ENCODE peak calls at places on chromosomes 2 and 18, in ten cellular contexts. One of them, this sample, is unnamed.

GRCh38 chr2:174158003-174158402 is 90.3 kb downstream of the OLA1 start:
- DNase-seq in iris pigment epithelial cell: peak
- DNase-seq in NCI-H1092: peak
- DNase-seq in fibroblast of pulmonary artery: peak
- DNase-seq in AG09309: no peak
- DNase-seq in caudate nucleus: peak
- DNase-seq in NCI-H345: peak
- DNase-seq in activated naive CD8-positive, alpha-beta T cell treated with anti-CD3 and anti-CD28 coated beads, Interleukin-2, amount 10 ng/mL, durations not matched to agents 7 days and 5 days: no peak
- DNase-seq in islet precursor cell: peak
- DNase-seq in NCI-H748 treated with DMSO at 0.1 percent for 48 hours: peak
- DNase-seq in this sample: peak

GRCh38 chr2:101540518-101540917 is 65.6 kb upstream of the RFX8 start:
- DNase-seq in iris pigment epithelial cell: peak
- DNase-seq in NCI-H1092: no peak
- DNase-seq in fibroblast of pulmonary artery: peak
- DNase-seq in AG09309: peak
- DNase-seq in caudate nucleus: no peak
- DNase-seq in NCI-H345: no peak
- DNase-seq in activated naive CD8-positive, alpha-beta T cell treated with anti-CD3 and anti-CD28 coated beads, Interleukin-2, amount 10 ng/mL, durations not matched to agents 7 days and 5 days: no peak
- DNase-seq in islet precursor cell: no peak
- DNase-seq in NCI-H748 treated with DMSO at 0.1 percent for 48 hours: no peak
- DNase-seq in this sample: peak

GRCh38 chr2:240955306-240956101 is 42.9 kb upstream of the SNED1 start:
- DNase-seq in iris pigment epithelial cell: no peak
- DNase-seq in NCI-H1092: no peak
- DNase-seq in fibroblast of pulmonary artery: no peak
- DNase-seq in AG09309: no peak
- DNase-seq in caudate nucleus: no peak
- DNase-seq in NCI-H345: peak
- DNase-seq in activated naive CD8-positive, alpha-beta T cell treated with anti-CD3 and anti-CD28 coated beads, Interleukin-2, amount 10 ng/mL, durations not matched to agents 7 days and 5 days: no peak
- DNase-seq in islet precursor cell: peak
- DNase-seq in NCI-H748 treated with DMSO at 0.1 percent for 48 hours: no peak
- DNase-seq in this sample: no peak

GRCh38 chr2:73859721-73860586 is 31.2 kb downstream of the STAMBP start:
- DNase-seq in iris pigment epithelial cell: peak
- DNase-seq in NCI-H1092: no peak
- DNase-seq in fibroblast of pulmonary artery: peak
- DNase-seq in AG09309: peak
- DNase-seq in caudate nucleus: no peak
- DNase-seq in NCI-H345: no peak
- DNase-seq in activated naive CD8-positive, alpha-beta T cell treated with anti-CD3 and anti-CD28 coated beads, Interleukin-2, amount 10 ng/mL, durations not matched to agents 7 days and 5 days: no peak
- DNase-seq in islet precursor cell: peak
- DNase-seq in NCI-H748 treated with DMSO at 0.1 percent for 48 hours: no peak
- DNase-seq in this sample: no peak

GRCh38 chr2:63767307-63767706 is 74.4 kb upstream of the UGP2 start:
- DNase-seq in iris pigment epithelial cell: no peak
- DNase-seq in NCI-H1092: no peak
- DNase-seq in fibroblast of pulmonary artery: no peak
- DNase-seq in AG09309: no peak
- DNase-seq in caudate nucleus: no peak
- DNase-seq in NCI-H345: no peak
- DNase-seq in activated naive CD8-positive, alpha-beta T cell treated with anti-CD3 and anti-CD28 coated beads, Interleukin-2, amount 10 ng/mL, durations not matched to agents 7 days and 5 days: no peak
- DNase-seq in islet precursor cell: no peak
- DNase-seq in NCI-H748 treated with DMSO at 0.1 percent for 48 hours: no peak
- DNase-seq in this sample: no peak

GRCh38 chr2:75424936-75425619 is 135.7 kb downstream of the EVA1A start:
- DNase-seq in iris pigment epithelial cell: no peak
- DNase-seq in NCI-H1092: no peak
- DNase-seq in fibroblast of pulmonary artery: peak
- DNase-seq in AG09309: no peak
- DNase-seq in caudate nucleus: no peak
- DNase-seq in NCI-H345: no peak
- DNase-seq in activated naive CD8-positive, alpha-beta T cell treated with anti-CD3 and anti-CD28 coated beads, Interleukin-2, amount 10 ng/mL, durations not matched to agents 7 days and 5 days: no peak
- DNase-seq in islet precursor cell: peak
- DNase-seq in NCI-H748 treated with DMSO at 0.1 percent for 48 hours: no peak
- DNase-seq in this sample: no peak

GRCh38 chr2:100214265-100214961 is 72.0 kb upstream of the AFF3 start:
- DNase-seq in iris pigment epithelial cell: peak
- DNase-seq in NCI-H1092: peak
- DNase-seq in fibroblast of pulmonary artery: no peak
- DNase-seq in AG09309: no peak
- DNase-seq in caudate nucleus: no peak
- DNase-seq in NCI-H345: no peak
- DNase-seq in activated naive CD8-positive, alpha-beta T cell treated with anti-CD3 and anti-CD28 coated beads, Interleukin-2, amount 10 ng/mL, durations not matched to agents 7 days and 5 days: no peak
- DNase-seq in islet precursor cell: no peak
- DNase-seq in NCI-H748 treated with DMSO at 0.1 percent for 48 hours: no peak
- DNase-seq in this sample: no peak

GRCh38 chr2:40243581-40243980 is 208.3 kb downstream of the SLC8A1 start:
- DNase-seq in iris pigment epithelial cell: peak
- DNase-seq in NCI-H1092: no peak
- DNase-seq in fibroblast of pulmonary artery: peak
- DNase-seq in AG09309: peak
- DNase-seq in caudate nucleus: no peak
- DNase-seq in NCI-H345: peak
- DNase-seq in activated naive CD8-positive, alpha-beta T cell treated with anti-CD3 and anti-CD28 coated beads, Interleukin-2, amount 10 ng/mL, durations not matched to agents 7 days and 5 days: no peak
- DNase-seq in islet precursor cell: no peak
- DNase-seq in NCI-H748 treated with DMSO at 0.1 percent for 48 hours: peak
- DNase-seq in this sample: no peak

GRCh38 chr2:26969089-26969844 is 1.2 kb upstream of the MAPRE3 start:
- DNase-seq in iris pigment epithelial cell: peak
- DNase-seq in NCI-H1092: no peak
- DNase-seq in fibroblast of pulmonary artery: no peak
- DNase-seq in AG09309: no peak
- DNase-seq in caudate nucleus: no peak
- DNase-seq in NCI-H345: no peak
- DNase-seq in activated naive CD8-positive, alpha-beta T cell treated with anti-CD3 and anti-CD28 coated beads, Interleukin-2, amount 10 ng/mL, durations not matched to agents 7 days and 5 days: no peak
- DNase-seq in islet precursor cell: no peak
- DNase-seq in NCI-H748 treated with DMSO at 0.1 percent for 48 hours: no peak
- DNase-seq in this sample: no peak

GRCh38 chr2:144162652-144163051 is 357.3 kb downstream of the ZEB2 start:
- DNase-seq in iris pigment epithelial cell: no peak
- DNase-seq in NCI-H1092: no peak
- DNase-seq in fibroblast of pulmonary artery: no peak
- DNase-seq in AG09309: no peak
- DNase-seq in caudate nucleus: no peak
- DNase-seq in NCI-H345: peak
- DNase-seq in activated naive CD8-positive, alpha-beta T cell treated with anti-CD3 and anti-CD28 coated beads, Interleukin-2, amount 10 ng/mL, durations not matched to agents 7 days and 5 days: no peak
- DNase-seq in islet precursor cell: peak
- DNase-seq in NCI-H748 treated with DMSO at 0.1 percent for 48 hours: peak
- DNase-seq in this sample: peak

GRCh38 chr2:28528206-28528605 is 32.3 kb downstream of the PLB1 start:
- DNase-seq in iris pigment epithelial cell: no peak
- DNase-seq in NCI-H1092: no peak
- DNase-seq in fibroblast of pulmonary artery: no peak
- DNase-seq in AG09309: no peak
- DNase-seq in caudate nucleus: peak
- DNase-seq in NCI-H345: no peak
- DNase-seq in activated naive CD8-positive, alpha-beta T cell treated with anti-CD3 and anti-CD28 coated beads, Interleukin-2, amount 10 ng/mL, durations not matched to agents 7 days and 5 days: no peak
- DNase-seq in islet precursor cell: peak
- DNase-seq in NCI-H748 treated with DMSO at 0.1 percent for 48 hours: no peak
- DNase-seq in this sample: no peak

GRCh38 chr2:120851116-120851773 is 115.6 kb downstream of the GLI2 start:
- DNase-seq in iris pigment epithelial cell: no peak
- DNase-seq in NCI-H1092: no peak
- DNase-seq in fibroblast of pulmonary artery: no peak
- DNase-seq in AG09309: no peak
- DNase-seq in caudate nucleus: no peak
- DNase-seq in NCI-H345: no peak
- DNase-seq in activated naive CD8-positive, alpha-beta T cell treated with anti-CD3 and anti-CD28 coated beads, Interleukin-2, amount 10 ng/mL, durations not matched to agents 7 days and 5 days: no peak
- DNase-seq in islet precursor cell: no peak
- DNase-seq in NCI-H748 treated with DMSO at 0.1 percent for 48 hours: no peak
- DNase-seq in this sample: peak

GRCh38 chr2:233800231-233800630 is 22.1 kb downstream of the MROH2A start:
- DNase-seq in iris pigment epithelial cell: no peak
- DNase-seq in NCI-H1092: no peak
- DNase-seq in fibroblast of pulmonary artery: no peak
- DNase-seq in AG09309: no peak
- DNase-seq in caudate nucleus: no peak
- DNase-seq in NCI-H345: no peak
- DNase-seq in activated naive CD8-positive, alpha-beta T cell treated with anti-CD3 and anti-CD28 coated beads, Interleukin-2, amount 10 ng/mL, durations not matched to agents 7 days and 5 days: no peak
- DNase-seq in islet precursor cell: no peak
- DNase-seq in NCI-H748 treated with DMSO at 0.1 percent for 48 hours: no peak
- DNase-seq in this sample: no peak

GRCh38 chr2:209864716-209865295 is 93.2 kb downstream of the UNC80 start:
- DNase-seq in iris pigment epithelial cell: no peak
- DNase-seq in NCI-H1092: no peak
- DNase-seq in fibroblast of pulmonary artery: no peak
- DNase-seq in AG09309: no peak
- DNase-seq in caudate nucleus: no peak
- DNase-seq in NCI-H345: no peak
- DNase-seq in activated naive CD8-positive, alpha-beta T cell treated with anti-CD3 and anti-CD28 coated beads, Interleukin-2, amount 10 ng/mL, durations not matched to agents 7 days and 5 days: no peak
- DNase-seq in islet precursor cell: peak
- DNase-seq in NCI-H748 treated with DMSO at 0.1 percent for 48 hours: no peak
- DNase-seq in this sample: peak

GRCh38 chr18:21303913-21304312 is 61.9 kb downstream of the GREB1L start:
- DNase-seq in iris pigment epithelial cell: peak
- DNase-seq in NCI-H1092: no peak
- DNase-seq in fibroblast of pulmonary artery: no peak
- DNase-seq in AG09309: no peak
- DNase-seq in caudate nucleus: no peak
- DNase-seq in NCI-H345: no peak
- DNase-seq in activated naive CD8-positive, alpha-beta T cell treated with anti-CD3 and anti-CD28 coated beads, Interleukin-2, amount 10 ng/mL, durations not matched to agents 7 days and 5 days: no peak
- DNase-seq in islet precursor cell: no peak
- DNase-seq in NCI-H748 treated with DMSO at 0.1 percent for 48 hours: no peak
- DNase-seq in this sample: no peak

GRCh38 chr2:17752892-17753802 is 463 bp downstream of the SMC6 start:
- DNase-seq in iris pigment epithelial cell: peak
- DNase-seq in NCI-H1092: no peak
- DNase-seq in fibroblast of pulmonary artery: peak
- DNase-seq in AG09309: no peak
- DNase-seq in caudate nucleus: peak
- DNase-seq in NCI-H345: peak
- DNase-seq in activated naive CD8-positive, alpha-beta T cell treated with anti-CD3 and anti-CD28 coated beads, Interleukin-2, amount 10 ng/mL, durations not matched to agents 7 days and 5 days: no peak
- DNase-seq in islet precursor cell: peak
- DNase-seq in NCI-H748 treated with DMSO at 0.1 percent for 48 hours: peak
- DNase-seq in this sample: peak

GRCh38 chr18:22391571-22392359 is 25.9 kb downstream of the CTAGE1 start:
- DNase-seq in iris pigment epithelial cell: peak
- DNase-seq in NCI-H1092: no peak
- DNase-seq in fibroblast of pulmonary artery: peak
- DNase-seq in AG09309: peak
- DNase-seq in caudate nucleus: no peak
- DNase-seq in NCI-H345: no peak
- DNase-seq in activated naive CD8-positive, alpha-beta T cell treated with anti-CD3 and anti-CD28 coated beads, Interleukin-2, amount 10 ng/mL, durations not matched to agents 7 days and 5 days: peak
- DNase-seq in islet precursor cell: no peak
- DNase-seq in NCI-H748 treated with DMSO at 0.1 percent for 48 hours: no peak
- DNase-seq in this sample: no peak

GRCh38 chr2:236904389-236905263 is 181.1 kb upstream of the COPS8 start:
- DNase-seq in iris pigment epithelial cell: no peak
- DNase-seq in NCI-H1092: no peak
- DNase-seq in fibroblast of pulmonary artery: no peak
- DNase-seq in AG09309: no peak
- DNase-seq in caudate nucleus: no peak
- DNase-seq in NCI-H345: peak
- DNase-seq in activated naive CD8-positive, alpha-beta T cell treated with anti-CD3 and anti-CD28 coated beads, Interleukin-2, amount 10 ng/mL, durations not matched to agents 7 days and 5 days: no peak
- DNase-seq in islet precursor cell: no peak
- DNase-seq in NCI-H748 treated with DMSO at 0.1 percent for 48 hours: no peak
- DNase-seq in this sample: no peak

GRCh38 chr2:29723255-29724001 is 198.0 kb downstream of the ALK start:
- DNase-seq in iris pigment epithelial cell: no peak
- DNase-seq in NCI-H1092: no peak
- DNase-seq in fibroblast of pulmonary artery: no peak
- DNase-seq in AG09309: no peak
- DNase-seq in caudate nucleus: no peak
- DNase-seq in NCI-H345: no peak
- DNase-seq in activated naive CD8-positive, alpha-beta T cell treated with anti-CD3 and anti-CD28 coated beads, Interleukin-2, amount 10 ng/mL, durations not matched to agents 7 days and 5 days: no peak
- DNase-seq in islet precursor cell: no peak
- DNase-seq in NCI-H748 treated with DMSO at 0.1 percent for 48 hours: no peak
- DNase-seq in this sample: no peak

GRCh38 chr18:58671941-58672565 is 788 bp downstream of the MALT1 start:
- DNase-seq in iris pigment epithelial cell: peak
- DNase-seq in NCI-H1092: no peak
- DNase-seq in fibroblast of pulmonary artery: peak
- DNase-seq in AG09309: no peak
- DNase-seq in caudate nucleus: peak
- DNase-seq in NCI-H345: peak
- DNase-seq in activated naive CD8-positive, alpha-beta T cell treated with anti-CD3 and anti-CD28 coated beads, Interleukin-2, amount 10 ng/mL, durations not matched to agents 7 days and 5 days: no peak
- DNase-seq in islet precursor cell: no peak
- DNase-seq in NCI-H748 treated with DMSO at 0.1 percent for 48 hours: no peak
- DNase-seq in this sample: peak

GRCh38 chr2:201854221-201854801 is 48.0 kb downstream of the CDK15 start:
- DNase-seq in iris pigment epithelial cell: peak
- DNase-seq in NCI-H1092: no peak
- DNase-seq in fibroblast of pulmonary artery: peak
- DNase-seq in AG09309: peak
- DNase-seq in caudate nucleus: no peak
- DNase-seq in NCI-H345: no peak
- DNase-seq in activated naive CD8-positive, alpha-beta T cell treated with anti-CD3 and anti-CD28 coated beads, Interleukin-2, amount 10 ng/mL, durations not matched to agents 7 days and 5 days: no peak
- DNase-seq in islet precursor cell: peak
- DNase-seq in NCI-H748 treated with DMSO at 0.1 percent for 48 hours: no peak
- DNase-seq in this sample: no peak

GRCh38 chr2:195532628-195533271 is 124.3 kb upstream of the SLC39A10 start:
- DNase-seq in iris pigment epithelial cell: peak
- DNase-seq in NCI-H1092: no peak
- DNase-seq in fibroblast of pulmonary artery: peak
- DNase-seq in AG09309: no peak
- DNase-seq in caudate nucleus: no peak
- DNase-seq in NCI-H345: no peak
- DNase-seq in activated naive CD8-positive, alpha-beta T cell treated with anti-CD3 and anti-CD28 coated beads, Interleukin-2, amount 10 ng/mL, durations not matched to agents 7 days and 5 days: no peak
- DNase-seq in islet precursor cell: no peak
- DNase-seq in NCI-H748 treated with DMSO at 0.1 percent for 48 hours: no peak
- DNase-seq in this sample: no peak

GRCh38 chr2:174003635-174004310 is 38.6 kb upstream of the SP3 start:
- DNase-seq in iris pigment epithelial cell: no peak
- DNase-seq in NCI-H1092: no peak
- DNase-seq in fibroblast of pulmonary artery: no peak
- DNase-seq in AG09309: no peak
- DNase-seq in caudate nucleus: no peak
- DNase-seq in NCI-H345: no peak
- DNase-seq in activated naive CD8-positive, alpha-beta T cell treated with anti-CD3 and anti-CD28 coated beads, Interleukin-2, amount 10 ng/mL, durations not matched to agents 7 days and 5 days: no peak
- DNase-seq in islet precursor cell: peak
- DNase-seq in NCI-H748 treated with DMSO at 0.1 percent for 48 hours: no peak
- DNase-seq in this sample: peak

GRCh38 chr2:231037731-231038482 is 584 bp downstream of the C2orf72 start:
- DNase-seq in iris pigment epithelial cell: no peak
- DNase-seq in NCI-H1092: no peak
- DNase-seq in fibroblast of pulmonary artery: no peak
- DNase-seq in AG09309: no peak
- DNase-seq in caudate nucleus: peak
- DNase-seq in NCI-H345: peak
- DNase-seq in activated naive CD8-positive, alpha-beta T cell treated with anti-CD3 and anti-CD28 coated beads, Interleukin-2, amount 10 ng/mL, durations not matched to agents 7 days and 5 days: peak
- DNase-seq in islet precursor cell: peak
- DNase-seq in NCI-H748 treated with DMSO at 0.1 percent for 48 hours: no peak
- DNase-seq in this sample: no peak

GRCh38 chr18:25737710-25738251 is 352.6 kb downstream of the SS18 start:
- DNase-seq in iris pigment epithelial cell: peak
- DNase-seq in NCI-H1092: no peak
- DNase-seq in fibroblast of pulmonary artery: peak
- DNase-seq in AG09309: peak
- DNase-seq in caudate nucleus: no peak
- DNase-seq in NCI-H345: no peak
- DNase-seq in activated naive CD8-positive, alpha-beta T cell treated with anti-CD3 and anti-CD28 coated beads, Interleukin-2, amount 10 ng/mL, durations not matched to agents 7 days and 5 days: no peak
- DNase-seq in islet precursor cell: peak
- DNase-seq in NCI-H748 treated with DMSO at 0.1 percent for 48 hours: no peak
- DNase-seq in this sample: no peak

GRCh38 chr2:19973471-19973870 is 16.4 kb downstream of the WDR35 start:
- DNase-seq in iris pigment epithelial cell: no peak
- DNase-seq in NCI-H1092: no peak
- DNase-seq in fibroblast of pulmonary artery: no peak
- DNase-seq in AG09309: no peak
- DNase-seq in caudate nucleus: no peak
- DNase-seq in NCI-H345: no peak
- DNase-seq in activated naive CD8-positive, alpha-beta T cell treated with anti-CD3 and anti-CD28 coated beads, Interleukin-2, amount 10 ng/mL, durations not matched to agents 7 days and 5 days: no peak
- DNase-seq in islet precursor cell: no peak
- DNase-seq in NCI-H748 treated with DMSO at 0.1 percent for 48 hours: no peak
- DNase-seq in this sample: no peak

GRCh38 chr2:36376992-36377738 is 21.6 kb downstream of the CRIM1 start:
- DNase-seq in iris pigment epithelial cell: no peak
- DNase-seq in NCI-H1092: no peak
- DNase-seq in fibroblast of pulmonary artery: no peak
- DNase-seq in AG09309: no peak
- DNase-seq in caudate nucleus: no peak
- DNase-seq in NCI-H345: no peak
- DNase-seq in activated naive CD8-positive, alpha-beta T cell treated with anti-CD3 and anti-CD28 coated beads, Interleukin-2, amount 10 ng/mL, durations not matched to agents 7 days and 5 days: no peak
- DNase-seq in islet precursor cell: peak
- DNase-seq in NCI-H748 treated with DMSO at 0.1 percent for 48 hours: no peak
- DNase-seq in this sample: no peak

GRCh38 chr2:49035477-49035876 is 118.8 kb downstream of the FSHR start:
- DNase-seq in iris pigment epithelial cell: no peak
- DNase-seq in NCI-H1092: no peak
- DNase-seq in fibroblast of pulmonary artery: no peak
- DNase-seq in AG09309: no peak
- DNase-seq in caudate nucleus: no peak
- DNase-seq in NCI-H345: no peak
- DNase-seq in activated naive CD8-positive, alpha-beta T cell treated with anti-CD3 and anti-CD28 coated beads, Interleukin-2, amount 10 ng/mL, durations not matched to agents 7 days and 5 days: no peak
- DNase-seq in islet precursor cell: no peak
- DNase-seq in NCI-H748 treated with DMSO at 0.1 percent for 48 hours: no peak
- DNase-seq in this sample: no peak

This sample was measured in ELF-1.